ENCODE peak calls at places on chromosomes 3 and 15, in six cellular contexts. K, J, S, L, N and T are unnamed samples.

GRCh38 chr3:122200681-122201080 is 17.2 kb downstream of the CASR start:
- DNase-seq in K (peak), J (no peak), S (no peak), L (no peak), N (no peak), T (no peak)

GRCh38 chr3:13466781-13467180 is 13.3 kb upstream of the HDAC11 start:
- DNase-seq in K (no peak), J (no peak), S (no peak), L (no peak), N (no peak), T (no peak)

GRCh38 chr15:66215811-66216210 is 37.7 kb downstream of the MEGF11 start:
- DNase-seq in K (no peak), J (no peak), S (no peak), L (no peak), N (no peak), T (no peak)

GRCh38 chr15:56468271-56468912 is 3.5 kb upstream of the MNS1 start:
- DNase-seq in K (peak), J (no peak), S (no peak), L (no peak), N (no peak), T (no peak)

GRCh38 chr3:100402150-100402706 is 889 bp downstream of the LNP1 start:
- DNase-seq in K (peak), J (no peak), S (no peak), L (no peak), N (no peak), T (no peak)

GRCh38 chr3:71048948-71049347 is 534.6 kb downstream of the FOXP1 start:
- DNase-seq in K (no peak), J (no peak), S (no peak), L (no peak), N (no peak), T (no peak)

GRCh38 chr15:50907866-50908208 is 646 bp upstream of the AP4E1 start:
- DNase-seq in K (peak), J (peak), S (peak), L (peak), N (no peak), T (no peak)

GRCh38 chr3:173000553-173000952 is 140.5 kb downstream of the SPATA16 start:
- DNase-seq in K (no peak), J (no peak), S (no peak), L (no peak), N (no peak), T (no peak)

GRCh38 chr3:139718415-139718814 is 40.6 kb upstream of the NMNAT3 start:
- DNase-seq in K (no peak), J (no peak), S (peak), L (peak), N (peak), T (no peak)

GRCh38 chr3:66386925-66387650 is 113.7 kb downstream of the LRIG1 start:
- DNase-seq in K (no peak), J (no peak), S (no peak), L (no peak), N (no peak), T (no peak)

GRCh38 chr3:126994661-126995161 is 11.8 kb downstream of the PLXNA1 start:
- DNase-seq in K (no peak), J (no peak), S (no peak), L (no peak), N (peak), T (no peak)

GRCh38 chr3:44236485-44236908 is 5.2 kb upstream of the TOPAZ1 start:
- DNase-seq in K (no peak), J (no peak), S (no peak), L (no peak), N (no peak), T (no peak)

GRCh38 chr3:27508421-27508820 is 24.2 kb upstream of the SLC4A7 start:
- DNase-seq in K (no peak), J (no peak), S (no peak), L (no peak), N (no peak), T (no peak)

GRCh38 chr3:195099976-195100755 is 170.8 kb downstream of the XXYLT1 start:
- DNase-seq in K (no peak), J (no peak), S (no peak), L (no peak), N (no peak), T (no peak)

GRCh38 chr3:36867810-36868209 is 77.0 kb downstream of the TRANK1 start:
- DNase-seq in K (no peak), J (no peak), S (no peak), L (no peak), N (no peak), T (no peak)

GRCh38 chr3:61667417-61668213 is 106.2 kb downstream of the PTPRG start:
- DNase-seq in K (no peak), J (no peak), S (no peak), L (no peak), N (no peak), T (no peak)

GRCh38 chr15:65824031-65824743 is 32.1 kb upstream of the DENND4A start:
- DNase-seq in K (peak), J (no peak), S (peak), L (peak), N (no peak), T (no peak)

GRCh38 chr3:193791041-193792032 is 198.3 kb downstream of the OPA1 start:
- DNase-seq in K (no peak), J (no peak), S (peak), L (no peak), N (no peak), T (no peak)

GRCh38 chr3:69660631-69661030 is 78.6 kb upstream of the MITF start:
- DNase-seq in K (no peak), J (no peak), S (no peak), L (no peak), N (no peak), T (no peak)

GRCh38 chr3:87088984-87089841 is 98.3 kb upstream of the VGLL3 start:
- DNase-seq in K (no peak), J (no peak), S (no peak), L (peak), N (peak), T (no peak)

GRCh38 chr15:78007965-78008886 is 69.3 kb downstream of the TBC1D2B start:
- DNase-seq in K (no peak), J (no peak), S (no peak), L (no peak), N (peak), T (no peak)

GRCh38 chr3:40191850-40192448 is 117.6 kb upstream of the EIF1B start:
- DNase-seq in K (peak), J (no peak), S (peak), L (peak), N (no peak), T (peak)

GRCh38 chr15:74988007-74988800 is 7.2 kb upstream of the SCAMP5 start:
- DNase-seq in K (peak), J (no peak), S (peak), L (peak), N (no peak), T (no peak)

GRCh38 chr3:13621381-13622221 is 72.7 kb downstream of the FBLN2 start:
- DNase-seq in K (no peak), J (peak), S (no peak), L (no peak), N (no peak), T (no peak)

GRCh38 chr3:114746502-114746901 is 400.6 kb downstream of the ZBTB20 start:
- DNase-seq in K (no peak), J (no peak), S (no peak), L (no peak), N (no peak), T (no peak)

GRCh38 chr15:99310745-99311144 is 59.5 kb downstream of the LRRC28 start:
- DNase-seq in K (no peak), J (no peak), S (no peak), L (no peak), N (no peak), T (no peak)

GRCh38 chr3:110296885-110297284 is 774.7 kb upstream of the NECTIN3 start:
- DNase-seq in K (no peak), J (no peak), S (no peak), L (no peak), N (no peak), T (no peak)

GRCh38 chr3:195907730-195908438 is 467 bp downstream of the TNK2 start:
- DNase-seq in K (peak), J (peak), S (no peak), L (peak), N (no peak), T (no peak)